ENCODE peak calls at places on chromosome 15, in six cellular contexts. One of them, this sample, is unnamed.

GRCh38 chr15:47685141-47685870 is 32.0 kb upstream of the SEMA6D start:
- DNase-seq in DMS79 treated with DMSO at 0.1 percent for 48 hours: no peak
- DNase-seq in LHCN-M2: no peak
- DNase-seq in foreskin fibroblast: peak
- DNase-seq in esophagus muscularis mucosa: no peak
- DNase-seq in DND-41: no peak
- DNase-seq in this sample: no peak

GRCh38 chr15:90681480-90681879 is 35.7 kb upstream of the BLM start:
- DNase-seq in DMS79 treated with DMSO at 0.1 percent for 48 hours: no peak
- DNase-seq in LHCN-M2: peak
- DNase-seq in foreskin fibroblast: peak
- DNase-seq in esophagus muscularis mucosa: no peak
- DNase-seq in DND-41: no peak
- DNase-seq in this sample: no peak

GRCh38 chr15:53962646-53963561 is 15.3 kb upstream of the UNC13C start:
- DNase-seq in DMS79 treated with DMSO at 0.1 percent for 48 hours: peak
- DNase-seq in LHCN-M2: no peak
- DNase-seq in foreskin fibroblast: no peak
- DNase-seq in esophagus muscularis mucosa: no peak
- DNase-seq in DND-41: peak
- DNase-seq in this sample: no peak

GRCh38 chr15:90871097-90871715 is 2.8 kb downstream of the FURIN start:
- DNase-seq in DMS79 treated with DMSO at 0.1 percent for 48 hours: no peak
- DNase-seq in LHCN-M2: no peak
- DNase-seq in foreskin fibroblast: no peak
- DNase-seq in esophagus muscularis mucosa: no peak
- DNase-seq in DND-41: peak
- DNase-seq in this sample: no peak

GRCh38 chr15:84606653-84607120 is 5.9 kb downstream of the ZSCAN2 start:
- DNase-seq in DMS79 treated with DMSO at 0.1 percent for 48 hours: no peak
- DNase-seq in LHCN-M2: no peak
- DNase-seq in foreskin fibroblast: no peak
- DNase-seq in esophagus muscularis mucosa: no peak
- DNase-seq in DND-41: no peak
- DNase-seq in this sample: no peak

GRCh38 chr15:64288577-64288976 is 67.4 kb downstream of the CSNK1G1 start:
- DNase-seq in DMS79 treated with DMSO at 0.1 percent for 48 hours: no peak
- DNase-seq in LHCN-M2: peak
- DNase-seq in foreskin fibroblast: peak
- DNase-seq in esophagus muscularis mucosa: no peak
- DNase-seq in DND-41: no peak
- DNase-seq in this sample: no peak

GRCh38 chr15:31571676-31572075 is 245.0 kb downstream of the KLF13 start:
- DNase-seq in DMS79 treated with DMSO at 0.1 percent for 48 hours: no peak
- DNase-seq in LHCN-M2: no peak
- DNase-seq in foreskin fibroblast: no peak
- DNase-seq in esophagus muscularis mucosa: no peak
- DNase-seq in DND-41: no peak
- DNase-seq in this sample: no peak

GRCh38 chr15:63506537-63507035 is 2.2 kb downstream of the USP3 start:
- DNase-seq in DMS79 treated with DMSO at 0.1 percent for 48 hours: peak
- DNase-seq in LHCN-M2: peak
- DNase-seq in foreskin fibroblast: no peak
- DNase-seq in esophagus muscularis mucosa: no peak
- DNase-seq in DND-41: no peak
- DNase-seq in this sample: no peak

GRCh38 chr15:100703032-100703578 is 100.7 kb downstream of the ASB7 start:
- DNase-seq in DMS79 treated with DMSO at 0.1 percent for 48 hours: no peak
- DNase-seq in LHCN-M2: peak
- DNase-seq in foreskin fibroblast: peak
- DNase-seq in esophagus muscularis mucosa: no peak
- DNase-seq in DND-41: no peak
- DNase-seq in this sample: no peak

GRCh38 chr15:68749365-68750141 is 71.1 kb downstream of the ANP32A start:
- DNase-seq in DMS79 treated with DMSO at 0.1 percent for 48 hours: no peak
- DNase-seq in LHCN-M2: no peak
- DNase-seq in foreskin fibroblast: no peak
- DNase-seq in esophagus muscularis mucosa: no peak
- DNase-seq in DND-41: no peak
- DNase-seq in this sample: no peak

GRCh38 chr15:100033140-100033857 is 300.1 kb upstream of the LYSMD4 start:
- DNase-seq in DMS79 treated with DMSO at 0.1 percent for 48 hours: no peak
- DNase-seq in LHCN-M2: peak
- DNase-seq in foreskin fibroblast: no peak
- DNase-seq in esophagus muscularis mucosa: no peak
- DNase-seq in DND-41: no peak
- DNase-seq in this sample: no peak

GRCh38 chr15:78761020-78761419 is 50.2 kb downstream of the ADAMTS7 start:
- DNase-seq in DMS79 treated with DMSO at 0.1 percent for 48 hours: no peak
- DNase-seq in LHCN-M2: no peak
- DNase-seq in foreskin fibroblast: no peak
- DNase-seq in esophagus muscularis mucosa: no peak
- DNase-seq in DND-41: no peak
- DNase-seq in this sample: no peak

GRCh38 chr15:95401586-95401985 is 928.9 kb upstream of the NR2F2 start:
- DNase-seq in DMS79 treated with DMSO at 0.1 percent for 48 hours: no peak
- DNase-seq in LHCN-M2: no peak
- DNase-seq in foreskin fibroblast: no peak
- DNase-seq in esophagus muscularis mucosa: no peak
- DNase-seq in DND-41: no peak
- DNase-seq in this sample: no peak

GRCh38 chr15:98865397-98866339 is 141.9 kb downstream of the PGPEP1L start:
- DNase-seq in DMS79 treated with DMSO at 0.1 percent for 48 hours: peak
- DNase-seq in LHCN-M2: no peak
- DNase-seq in foreskin fibroblast: peak
- DNase-seq in esophagus muscularis mucosa: no peak
- DNase-seq in DND-41: peak
- DNase-seq in this sample: peak

GRCh38 chr15:42158941-42159340 is 2.5 kb upstream of the PLA2G4F start:
- DNase-seq in DMS79 treated with DMSO at 0.1 percent for 48 hours: no peak
- DNase-seq in LHCN-M2: no peak
- DNase-seq in foreskin fibroblast: no peak
- DNase-seq in esophagus muscularis mucosa: no peak
- DNase-seq in DND-41: no peak
- DNase-seq in this sample: no peak

GRCh38 chr15:70833897-70834765 is 19.8 kb downstream of the LARP6 start:
- DNase-seq in DMS79 treated with DMSO at 0.1 percent for 48 hours: no peak
- DNase-seq in LHCN-M2: peak
- DNase-seq in foreskin fibroblast: peak
- DNase-seq in esophagus muscularis mucosa: peak
- DNase-seq in DND-41: no peak
- DNase-seq in this sample: no peak

GRCh38 chr15:42385206-42385979 is 26.1 kb downstream of the CAPN3 start:
- DNase-seq in DMS79 treated with DMSO at 0.1 percent for 48 hours: peak
- DNase-seq in LHCN-M2: peak
- DNase-seq in foreskin fibroblast: peak
- DNase-seq in esophagus muscularis mucosa: no peak
- DNase-seq in DND-41: peak
- DNase-seq in this sample: peak

GRCh38 chr15:91498046-91498445 is 355.5 kb upstream of the SLCO3A1 start:
- DNase-seq in DMS79 treated with DMSO at 0.1 percent for 48 hours: no peak
- DNase-seq in LHCN-M2: no peak
- DNase-seq in foreskin fibroblast: no peak
- DNase-seq in esophagus muscularis mucosa: no peak
- DNase-seq in DND-41: no peak
- DNase-seq in this sample: no peak

GRCh38 chr15:69298697-69299441 is at the start of gene PAQR5:
- DNase-seq in DMS79 treated with DMSO at 0.1 percent for 48 hours: peak
- DNase-seq in LHCN-M2: no peak
- DNase-seq in foreskin fibroblast: peak
- DNase-seq in esophagus muscularis mucosa: no peak
- DNase-seq in DND-41: no peak
- DNase-seq in this sample: peak

GRCh38 chr15:36294359-36294758 is 285.1 kb upstream of the CDIN1 start:
- DNase-seq in DMS79 treated with DMSO at 0.1 percent for 48 hours: no peak
- DNase-seq in LHCN-M2: peak
- DNase-seq in foreskin fibroblast: no peak
- DNase-seq in esophagus muscularis mucosa: no peak
- DNase-seq in DND-41: no peak
- DNase-seq in this sample: no peak

GRCh38 chr15:58314593-58315216 is 117.1 kb upstream of the LIPC start:
- DNase-seq in DMS79 treated with DMSO at 0.1 percent for 48 hours: peak
- DNase-seq in LHCN-M2: no peak
- DNase-seq in foreskin fibroblast: no peak
- DNase-seq in esophagus muscularis mucosa: no peak
- DNase-seq in DND-41: no peak
- DNase-seq in this sample: no peak

GRCh38 chr15:51283026-51283425 is 55.4 kb downstream of the CYP19A1 start:
- DNase-seq in DMS79 treated with DMSO at 0.1 percent for 48 hours: no peak
- DNase-seq in LHCN-M2: no peak
- DNase-seq in foreskin fibroblast: no peak
- DNase-seq in esophagus muscularis mucosa: no peak
- DNase-seq in DND-41: no peak
- DNase-seq in this sample: no peak

GRCh38 chr15:93239993-93240392 is 151.0 kb upstream of the RGMA start:
- DNase-seq in DMS79 treated with DMSO at 0.1 percent for 48 hours: no peak
- DNase-seq in LHCN-M2: no peak
- DNase-seq in foreskin fibroblast: no peak
- DNase-seq in esophagus muscularis mucosa: no peak
- DNase-seq in DND-41: no peak
- DNase-seq in this sample: no peak

GRCh38 chr15:75199347-75199976 is 2.2 kb upstream of the C15orf39 start:
- DNase-seq in DMS79 treated with DMSO at 0.1 percent for 48 hours: no peak
- DNase-seq in LHCN-M2: no peak
- DNase-seq in foreskin fibroblast: no peak
- DNase-seq in esophagus muscularis mucosa: no peak
- DNase-seq in DND-41: no peak
- DNase-seq in this sample: no peak

GRCh38 chr15:58398053-58398452 is 33.7 kb upstream of the LIPC start:
- DNase-seq in DMS79 treated with DMSO at 0.1 percent for 48 hours: peak
- DNase-seq in LHCN-M2: no peak
- DNase-seq in foreskin fibroblast: no peak
- DNase-seq in esophagus muscularis mucosa: no peak
- DNase-seq in DND-41: no peak
- DNase-seq in this sample: no peak

GRCh38 chr15:90075420-90076289 is 26.6 kb downstream of the IDH2 start:
- DNase-seq in DMS79 treated with DMSO at 0.1 percent for 48 hours: no peak
- DNase-seq in LHCN-M2: peak
- DNase-seq in foreskin fibroblast: no peak
- DNase-seq in esophagus muscularis mucosa: no peak
- DNase-seq in DND-41: no peak
- DNase-seq in this sample: no peak

GRCh38 chr15:39556461-39556860 is 24.4 kb upstream of the THBS1 start:
- DNase-seq in DMS79 treated with DMSO at 0.1 percent for 48 hours: peak
- DNase-seq in LHCN-M2: no peak
- DNase-seq in foreskin fibroblast: no peak
- DNase-seq in esophagus muscularis mucosa: peak
- DNase-seq in DND-41: no peak
- DNase-seq in this sample: no peak

GRCh38 chr15:100783760-100784492 is 95.7 kb upstream of the ALDH1A3 start:
- DNase-seq in DMS79 treated with DMSO at 0.1 percent for 48 hours: no peak
- DNase-seq in LHCN-M2: no peak
- DNase-seq in foreskin fibroblast: no peak
- DNase-seq in esophagus muscularis mucosa: no peak
- DNase-seq in DND-41: no peak
- DNase-seq in this sample: no peak

GRCh38 chr15:60551781-60552161 is 72.8 kb upstream of the ICE2 start:
- DNase-seq in DMS79 treated with DMSO at 0.1 percent for 48 hours: no peak
- DNase-seq in LHCN-M2: no peak
- DNase-seq in foreskin fibroblast: no peak
- DNase-seq in esophagus muscularis mucosa: no peak
- DNase-seq in DND-41: no peak
- DNase-seq in this sample: no peak

GRCh38 chr15:55768670-55769185 is 25.8 kb upstream of the PRTG start:
- DNase-seq in DMS79 treated with DMSO at 0.1 percent for 48 hours: no peak
- DNase-seq in LHCN-M2: no peak
- DNase-seq in foreskin fibroblast: no peak
- DNase-seq in esophagus muscularis mucosa: no peak
- DNase-seq in DND-41: no peak
- DNase-seq in this sample: no peak

GRCh38 chr15:42102646-42103235 is 8.4 kb upstream of the PLA2G4D start:
- DNase-seq in DMS79 treated with DMSO at 0.1 percent for 48 hours: no peak
- DNase-seq in LHCN-M2: peak
- DNase-seq in foreskin fibroblast: peak
- DNase-seq in esophagus muscularis mucosa: peak
- DNase-seq in DND-41: no peak
- DNase-seq in this sample: no peak

GRCh38 chr15:51493892-51494291 is 128.7 kb downstream of the DMXL2 start:
- DNase-seq in DMS79 treated with DMSO at 0.1 percent for 48 hours: no peak
- DNase-seq in LHCN-M2: no peak
- DNase-seq in foreskin fibroblast: no peak
- DNase-seq in esophagus muscularis mucosa: no peak
- DNase-seq in DND-41: no peak
- DNase-seq in this sample: no peak

GRCh38 chr15:94229591-94230365 is 1.6 kb upstream of the MCTP2 start:
- DNase-seq in DMS79 treated with DMSO at 0.1 percent for 48 hours: no peak
- DNase-seq in LHCN-M2: no peak
- DNase-seq in foreskin fibroblast: no peak
- DNase-seq in esophagus muscularis mucosa: no peak
- DNase-seq in DND-41: peak
- DNase-seq in this sample: peak

GRCh38 chr15:85381850-85382751 is 1.7 kb downstream of the AKAP13 start:
- DNase-seq in DMS79 treated with DMSO at 0.1 percent for 48 hours: no peak
- DNase-seq in LHCN-M2: no peak
- DNase-seq in foreskin fibroblast: no peak
- DNase-seq in esophagus muscularis mucosa: peak
- DNase-seq in DND-41: no peak
- DNase-seq in this sample: no peak

This sample was measured in activated CD4-positive, alpha-beta T cell treated with anti-CD3 and anti-CD28 coated beads for 24 hours.